ENCODE peak calls at places on chromosome 3, in ten cellular contexts. Z, O, J, X, T, M, U, E, I and P are unnamed samples.

GRCh38 chr3:172918165-172918564 is 167.6 kb downstream of the ECT2 start:
- DNase-seq in Z (no peak), O (no peak), J (peak), X (no peak), T (no peak), M (peak), U (no peak), E (no peak), I (no peak), P (no peak)

GRCh38 chr3:144771401-144771870 is 799.8 kb downstream of the DIPK2A start:
- DNase-seq in Z (no peak), O (no peak), J (no peak), X (no peak), T (no peak), M (no peak), U (no peak), E (no peak), I (no peak), P (no peak)

GRCh38 chr3:100710355-100711198 is 1.3 kb downstream of the TFG start:
- DNase-seq in Z (peak), O (peak), J (peak), X (peak), T (peak), M (peak), U (no peak), E (no peak), I (peak), P (no peak)

GRCh38 chr3:13258280-13258679 is 161.8 kb downstream of the NUP210 start:
- DNase-seq in Z (no peak), O (no peak), J (no peak), X (no peak), T (no peak), M (no peak), U (no peak), E (no peak), I (no peak), P (no peak)

GRCh38 chr3:48247401-48247807 is 6.5 kb downstream of the ZNF589 start:
- DNase-seq in Z (no peak), O (no peak), J (no peak), X (no peak), T (no peak), M (peak), U (no peak), E (no peak), I (no peak), P (no peak)

GRCh38 chr3:149273096-149273751 is 51.6 kb upstream of the CP start:
- DNase-seq in Z (no peak), O (no peak), J (peak), X (peak), T (peak), M (peak), U (no peak), E (peak), I (peak), P (no peak)

GRCh38 chr3:127749787-127750225 is 72.5 kb downstream of the MGLL start:
- DNase-seq in Z (no peak), O (no peak), J (no peak), X (no peak), T (no peak), M (no peak), U (peak), E (no peak), I (no peak), P (no peak)

GRCh38 chr3:16396202-16396601 is 117.3 kb downstream of the RFTN1 start:
- DNase-seq in Z (no peak), O (no peak), J (no peak), X (no peak), T (no peak), M (no peak), U (no peak), E (no peak), I (no peak), P (no peak)

GRCh38 chr3:155387571-155387970 is 94.1 kb upstream of the STRIT1 start:
- DNase-seq in Z (no peak), O (no peak), J (no peak), X (no peak), T (no peak), M (peak), U (no peak), E (no peak), I (no peak), P (no peak)

GRCh38 chr3:27960133-27960532 is 238.0 kb upstream of the EOMES start:
- DNase-seq in Z (no peak), O (no peak), J (peak), X (no peak), T (no peak), M (peak), U (no peak), E (no peak), I (no peak), P (no peak)

GRCh38 chr3:153356908-153357307 is 194.9 kb downstream of the RAP2B start:
- DNase-seq in Z (no peak), O (no peak), J (no peak), X (no peak), T (no peak), M (no peak), U (no peak), E (no peak), I (no peak), P (no peak)
- H3K4me3 ChIP-seq in Z (no peak), O (no peak), J (no peak), X (no peak), T (no peak), M (no peak), U (no peak), E (no peak), I (no peak), P (no peak)

GRCh38 chr3:184562146-184562861 is 719 bp downstream of the EPHB3 start:
- DNase-seq in Z (no peak), O (no peak), J (no peak), X (no peak), T (no peak), M (no peak), U (peak), E (no peak), I (no peak), P (no peak)
- H3K4me3 ChIP-seq in Z (peak), O (no peak), J (peak), X (peak), T (peak), M (no peak), U (peak), E (peak), I (peak), P (peak)

GRCh38 chr3:33660035-33660434 is 58.0 kb downstream of the CLASP2 start:
- DNase-seq in Z (no peak), O (no peak), J (no peak), X (no peak), T (no peak), M (peak), U (no peak), E (no peak), I (no peak), P (no peak)
- H3K4me3 ChIP-seq in Z (no peak), O (no peak), J (peak), X (no peak), T (peak), M (peak), U (no peak), E (peak), I (peak), P (peak)

GRCh38 chr3:128875556-128876120 is 3.8 kb upstream of the ACAD9 start:
- DNase-seq in Z (peak), O (peak), J (no peak), X (peak), T (peak), M (peak), U (peak), E (peak), I (peak), P (peak)
- H3K4me3 ChIP-seq in Z (no peak), O (no peak), J (no peak), X (no peak), T (no peak), M (no peak), U (no peak), E (no peak), I (no peak), P (no peak)

GRCh38 chr3:15348246-15348645 is 15.9 kb upstream of the SH3BP5 start:
- DNase-seq in Z (no peak), O (no peak), J (no peak), X (no peak), T (no peak), M (no peak), U (no peak), E (no peak), I (no peak), P (no peak)
- H3K4me3 ChIP-seq in Z (no peak), O (no peak), J (no peak), X (no peak), T (no peak), M (no peak), U (no peak), E (no peak), I (no peak), P (no peak)

DNA sequence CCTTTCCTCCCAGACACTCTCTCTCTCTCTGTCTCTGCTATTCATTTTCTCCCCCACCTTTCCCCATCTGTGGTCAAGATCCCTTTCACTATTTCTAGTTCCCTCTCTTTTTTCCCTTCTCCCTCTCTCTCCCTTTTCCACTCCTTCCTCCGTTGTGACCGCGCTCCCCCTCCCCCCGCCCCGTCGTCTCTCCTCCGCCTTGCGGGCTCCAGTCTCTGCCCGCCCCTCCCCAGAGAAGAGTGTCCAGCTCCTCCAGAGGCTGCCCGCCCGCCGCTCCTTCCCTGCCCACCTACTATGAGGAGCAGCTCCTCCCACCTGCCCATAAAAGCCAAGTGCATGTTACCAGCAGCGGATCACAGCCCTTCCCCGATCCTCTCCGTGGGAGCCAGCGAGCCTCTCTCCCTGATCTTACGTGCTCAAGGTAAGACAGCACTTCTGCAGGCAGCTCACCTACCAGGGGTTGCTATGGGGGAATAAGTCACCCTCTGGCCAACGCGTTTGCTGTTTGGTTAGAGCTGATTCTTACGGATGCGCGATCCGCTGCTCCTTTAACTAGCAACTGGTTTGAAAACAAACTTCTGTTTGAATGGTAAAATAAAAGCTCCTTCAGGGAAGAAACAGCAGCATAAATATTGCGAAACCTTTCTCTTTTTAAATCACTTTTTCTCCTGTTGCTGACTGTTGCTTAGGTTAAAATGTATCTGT is at the start of gene COL8A1:
- DNase-seq in Z (no peak), O (no peak), J (peak), X (no peak), T (no peak), M (peak), U (no peak), E (peak), I (peak), P (peak)
- H3K4me3 ChIP-seq in Z (no peak), O (no peak), J (peak), X (peak), T (peak), M (peak), U (peak), E (peak), I (peak), P (peak)

DNA sequence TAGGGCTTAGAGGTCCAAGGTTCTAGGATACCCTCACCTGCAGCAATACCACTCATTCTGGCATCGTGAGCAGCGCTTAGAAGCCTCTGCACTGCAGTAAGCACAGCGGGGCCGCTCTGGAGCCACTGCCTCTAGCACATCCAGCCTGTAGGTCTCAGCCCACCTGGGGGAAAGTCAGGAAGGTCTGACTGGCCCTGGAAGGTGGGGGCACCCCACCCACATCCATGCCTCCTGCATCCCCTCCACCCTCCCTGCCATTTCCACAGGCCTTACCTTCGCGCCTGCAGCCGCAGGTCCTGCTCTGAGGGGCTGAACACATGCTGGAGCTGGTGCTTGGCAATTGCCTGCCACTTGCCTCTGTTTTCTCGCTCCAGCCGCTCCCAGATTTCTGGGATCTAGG is 901 bp upstream of the RASSF1 start:
- DNase-seq in Z (no peak), O (no peak), J (no peak), X (no peak), T (no peak), M (no peak), U (peak), E (no peak), I (no peak), P (no peak)
- H3K4me3 ChIP-seq in Z (no peak), O (peak), J (no peak), X (no peak), T (peak), M (peak), U (no peak), E (peak), I (no peak), P (peak)

GRCh38 chr3:66076861-66077495 is 38.3 kb upstream of the MAGI1 start:
- DNase-seq in Z (no peak), O (no peak), J (peak), X (no peak), T (no peak), M (peak), U (no peak), E (no peak), I (no peak), P (no peak)
- H3K4me3 ChIP-seq in Z (no peak), O (no peak), J (no peak), X (no peak), T (no peak), M (no peak), U (no peak), E (no peak), I (no peak), P (no peak)